ENCODE peak calls at places on chromosomes 4 and X, in five cellular contexts. X, H, G, Q and N are unnamed samples.

GRCh38 chr4:140252742-140253555 is 99.0 kb upstream of the MAML3 start:
- DNase-seq in H (peak; percentile 77), G (peak; percentile 88), Q (peak; percentile 84), X (peak; percentile 90), N (peak; percentile 53)

GRCh38 chr4:53928825-53929224 is 135.6 kb downstream of the CHIC2 start:
- DNase-seq in H (no peak), Q (no peak), G (no peak), X (no peak), N (no peak)

GRCh38 chr4:79982587-79983327 is 90.3 kb downstream of the ANTXR2 start:
- DNase-seq in Q (no peak), X (no peak), G (no peak), H (no peak), N (no peak)

GRCh38 chrX:15724911-15725310 is 13.2 kb upstream of the CA5B start:
- DNase-seq in X (no peak), G (no peak), Q (no peak), H (no peak), N (no peak)

GRCh38 chr4:646460-646859 is 21.1 kb downstream of the PDE6B start:
- DNase-seq in Q (no peak), X (peak; percentile 66), H (no peak), G (no peak), N (no peak)

GRCh38 chrX:39398215-39398972 is 597.1 kb downstream of the MID1IP1 start:
- DNase-seq in H (peak; percentile 23), G (no peak), Q (no peak), X (no peak), N (no peak)

GRCh38 chr4:19400820-19401219 is 850.9 kb upstream of the SLIT2 start:
- DNase-seq in H (no peak), X (no peak), Q (no peak), G (no peak), N (no peak)

GRCh38 chrX:44914532-44915198 is 41.7 kb downstream of the KDM6A start:
- DNase-seq in Q (no peak), G (no peak), H (no peak), X (no peak), N (no peak)

GRCh38 chrX:109629310-109629709 is 4.3 kb upstream of the KCNE5 start:
- DNase-seq in Q (peak; percentile 32), G (no peak), H (no peak), X (no peak), N (no peak)

GRCh38 chr4:153514001-153514526 is 47.9 kb downstream of the TMEM131L start:
- DNase-seq in H (no peak), G (no peak), X (no peak), Q (no peak), N (no peak)

GRCh38 chr4:132614682-132615081 is 534.4 kb upstream of the PCDH10 start:
- DNase-seq in G (no peak), Q (no peak), H (no peak), X (no peak), N (no peak)

GRCh38 chrX:135973548-135974278 is at the start of gene MMGT1:
- DNase-seq in Q (peak; percentile 81), X (peak; percentile 93), G (peak; percentile 93), H (peak; percentile 83), N (peak; percentile 87)

GRCh38 chrX:48509245-48509590 is 426 bp downstream of the PORCN start:
- DNase-seq in X (peak; percentile 64), Q (no peak), H (no peak), G (no peak), N (no peak)

GRCh38 chrX:48507246-48507645 is 1.5 kb upstream of the PORCN start:
- DNase-seq in X (peak; percentile 27), Q (no peak), G (no peak), H (no peak), N (no peak)

GRCh38 chrX:48511561-48511960 is 2.8 kb downstream of the PORCN start:
- DNase-seq in G (no peak), X (peak; percentile 39), Q (no peak), H (peak; percentile 54), N (no peak)

GRCh38 chrX:48509619-48510018 is 827 bp downstream of the PORCN start:
- DNase-seq in H (no peak), X (peak; percentile 61), G (no peak), Q (no peak), N (no peak)

DNA sequence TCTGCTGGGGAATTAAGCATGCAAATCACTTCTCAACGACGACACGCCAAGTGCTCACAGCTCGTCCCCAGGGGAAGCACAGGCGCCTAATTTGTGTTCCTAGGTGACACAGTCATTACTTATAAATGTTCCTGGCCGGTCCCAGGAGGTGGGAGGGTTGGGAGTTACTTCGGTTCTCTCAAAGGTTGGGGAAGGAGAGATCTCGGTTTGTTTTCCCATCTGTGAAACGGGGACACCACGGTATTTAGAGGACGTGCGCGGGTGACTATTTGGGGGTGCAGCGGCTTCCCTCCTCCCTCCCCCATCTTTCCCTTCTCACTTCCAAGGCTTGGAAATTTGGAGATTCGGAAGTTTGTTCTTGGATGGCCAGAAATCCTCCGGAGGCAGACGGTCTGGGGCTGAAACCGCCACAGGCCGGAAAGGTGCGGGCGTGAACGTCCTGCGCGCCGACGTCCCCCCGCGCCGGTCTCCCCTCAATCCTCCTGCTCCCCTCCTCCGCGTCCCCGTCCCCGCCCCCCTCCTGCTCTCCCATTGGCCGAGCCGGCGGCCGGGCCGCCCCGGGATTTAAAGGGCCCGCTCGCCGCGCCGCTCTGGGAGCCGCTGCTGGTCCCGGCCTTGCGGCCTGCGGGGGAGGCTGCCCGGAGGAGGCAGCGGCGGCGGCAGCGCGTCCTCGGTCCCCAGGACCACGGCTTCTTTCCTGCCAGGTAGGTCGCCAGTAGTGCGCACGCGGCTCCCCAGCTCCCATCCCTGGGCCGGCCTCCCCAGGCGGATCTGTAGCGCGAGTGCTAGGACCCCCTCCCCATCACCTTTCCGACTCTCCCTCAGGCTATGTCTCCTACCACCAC is at the start of gene PORCN:
- DNase-seq in G (peak; percentile 93), X (peak; percentile 93), Q (peak; percentile 78), H (peak; percentile 81), N (peak; percentile 62)
- H3K27ac ChIP-seq in G (peak within 1 kb of the TSS; percentile 80), X (no peak within 1 kb of the TSS), Q (no peak within 1 kb of the TSS), H (peak within 1 kb of the TSS; percentile 70), N (peak within 1 kb of the TSS; percentile 71)

GRCh38 chr4:73740353-73740778 is at the start of gene CXCL8:
- DNase-seq in H (peak; percentile 76), X (no peak), Q (no peak), G (no peak), N (no peak)
- H3K27ac ChIP-seq in H (peak within 1 kb of the TSS; percentile 23), X (no peak within 1 kb of the TSS), Q (no peak within 1 kb of the TSS), G (no peak within 1 kb of the TSS), N (no peak within 1 kb of the TSS)

DNA sequence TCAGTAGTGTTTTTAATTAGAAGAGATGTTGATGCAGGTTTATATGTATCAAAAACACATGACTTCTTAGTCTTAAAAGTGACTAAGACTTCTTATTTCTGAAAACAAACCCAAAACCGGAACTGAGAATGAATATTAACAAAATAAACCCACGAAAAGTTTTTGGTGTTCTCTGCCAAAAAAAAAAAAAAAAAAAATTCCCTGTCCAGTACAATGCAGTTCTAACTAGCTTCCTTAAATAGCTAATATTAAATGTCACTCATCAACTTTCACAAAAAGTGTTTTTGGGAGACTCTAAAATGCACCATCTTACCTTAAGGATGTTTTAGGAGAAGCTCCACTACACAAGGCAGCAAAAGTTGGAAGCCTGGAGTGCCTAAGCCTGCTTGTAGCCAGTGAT is 2.0 kb downstream of the ANKRD37 start:
- DNase-seq in X (no peak), H (no peak), Q (no peak), G (no peak), N (no peak)
- H3K27ac ChIP-seq in X (peak overlapping the region; percentile 86), H (peak overlapping the region; percentile 99), Q (no peak overlapping the region), G (no peak overlapping the region), N (no peak overlapping the region)

GRCh38 chrX:66635360-66635759 is 3.5 kb downstream of the EDA2R start:
- DNase-seq in H (no peak), G (no peak), Q (no peak), X (no peak), N (no peak)

GRCh38 chrX:66632473-66632872 is 6.4 kb downstream of the EDA2R start:
- DNase-seq in G (no peak), H (no peak), Q (no peak), X (no peak), N (no peak)

GRCh38 chrX:66634272-66634671 is 4.6 kb downstream of the EDA2R start:
- DNase-seq in Q (no peak), H (no peak), X (no peak), G (no peak), N (no peak)

GRCh38 chrX:66632986-66633385 is 5.9 kb downstream of the EDA2R start:
- DNase-seq in Q (no peak), H (no peak), G (no peak), X (no peak), N (no peak)

DNA sequence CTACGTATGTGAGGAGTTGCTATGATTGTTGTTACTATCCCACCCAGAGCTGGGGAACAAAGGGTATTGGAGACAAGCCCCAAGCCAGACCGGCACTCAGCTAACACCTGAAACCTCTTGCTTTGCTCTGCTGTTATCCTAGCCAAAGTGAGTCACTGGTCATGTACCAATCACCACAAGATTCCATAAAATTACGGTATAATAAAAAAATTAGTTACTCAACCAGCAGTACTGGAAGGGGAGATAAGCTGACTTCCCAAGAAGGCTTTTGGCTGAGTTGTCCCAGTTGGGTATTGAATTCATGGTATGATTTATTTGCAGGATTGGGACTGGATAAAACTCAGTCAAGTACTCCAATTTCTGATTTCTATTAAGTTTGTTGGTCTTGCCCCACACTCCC is 5.3 kb downstream of the EDA2R start:
- DNase-seq in H (no peak), X (no peak), G (no peak), Q (no peak), N (no peak)
- H3K27ac ChIP-seq in H (no peak overlapping the region), X (no peak overlapping the region), G (no peak overlapping the region), Q (no peak overlapping the region), N (no peak overlapping the region)

GRCh38 chrX:147981038-147981752 is at the start of gene FMR1NB:
- DNase-seq in Q (no peak), G (no peak), H (no peak), X (no peak), N (no peak)
- H3K27ac ChIP-seq in Q (no peak within 1 kb of the TSS), G (no peak within 1 kb of the TSS), H (no peak within 1 kb of the TSS), X (no peak within 1 kb of the TSS), N (no peak within 1 kb of the TSS)

DNA sequence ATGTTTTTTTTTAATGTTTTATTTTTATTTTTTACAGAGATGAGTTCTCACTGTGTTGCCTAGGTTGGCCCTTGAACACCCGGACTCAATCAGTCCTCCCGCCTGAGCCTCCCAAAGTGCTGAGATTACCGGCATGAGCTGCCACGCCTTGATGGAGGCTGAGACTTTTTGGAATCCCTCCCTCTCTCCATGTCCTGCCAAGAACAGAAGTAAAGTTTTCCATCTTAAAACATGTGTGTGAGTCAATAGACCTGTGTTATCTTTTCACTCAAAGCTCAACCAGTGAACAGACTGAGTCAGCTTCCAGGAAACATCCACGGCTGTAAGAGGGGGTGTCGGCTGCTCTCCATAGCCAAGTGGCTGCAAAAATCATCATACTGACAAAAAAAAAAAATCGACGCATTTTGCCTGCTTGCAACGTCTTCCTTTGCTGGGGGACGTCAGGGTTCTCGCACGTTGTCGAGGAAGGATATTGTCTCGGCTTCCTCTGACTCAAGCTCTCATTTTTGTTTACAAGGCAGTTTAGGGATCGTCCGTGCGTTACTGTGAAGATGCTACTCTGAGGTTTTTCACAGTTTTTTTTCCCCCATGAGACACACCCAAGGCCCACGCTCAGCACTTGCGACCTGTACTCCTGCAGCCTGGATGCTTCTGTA is 10.0 kb upstream of the ASMTL start:
- DNase-seq in X (peak; percentile 40), G (peak; percentile 17), H (no peak), Q (no peak), N (no peak)
- H3K27ac ChIP-seq in X (no peak overlapping the region), G (peak overlapping the region; percentile 11), H (no peak overlapping the region), Q (no peak overlapping the region), N (no peak overlapping the region)

DNA sequence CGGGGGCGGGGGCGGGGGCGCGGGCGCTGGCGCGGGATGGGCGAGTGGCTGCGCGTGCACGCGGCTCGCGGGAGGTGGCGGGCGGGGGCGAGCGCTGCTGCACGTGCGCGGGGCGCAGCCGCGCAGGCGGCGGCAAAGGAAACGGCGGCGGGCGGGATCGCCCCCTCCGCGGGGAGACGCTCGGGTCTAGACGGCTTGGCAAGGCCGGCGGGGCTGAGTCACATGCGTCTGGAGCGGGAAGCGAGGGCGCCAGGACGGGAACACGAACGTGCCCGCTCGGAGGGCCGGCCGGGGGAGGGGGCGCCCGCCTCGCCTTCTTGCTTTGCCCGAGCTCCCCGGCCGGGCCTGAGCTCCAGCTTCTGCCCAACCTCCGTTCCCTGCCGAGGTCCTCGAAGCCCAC is 4.3 kb upstream of the HAUS7 start:
- DNase-seq in H (peak; percentile 64), X (peak; percentile 96), G (peak; percentile 80), Q (no peak), N (no peak)
- H3K27ac ChIP-seq in H (no peak overlapping the region), X (no peak overlapping the region), G (no peak overlapping the region), Q (no peak overlapping the region), N (no peak overlapping the region)